ENCODE peak calls at places on chromosome 9, in seven cellular contexts. R is GM10248; Z is posterior cingulate gyrus; C is left ventricle myocardium inferior; L is fibroblast of the aortic adventitia; N is upper lobe of left lung; G is stimulated activated CD4-positive, alpha-beta T cell treated with anti-CD3 and anti-CD28 coated beads, TNF-alpha, amount 100 ng/mL, for 24 hours. V is an unnamed sample.

GRCh38 chr9:119159386-119159785 is 209.8 kb downstream of the BRINP1 start:
- DNase-seq in R (no peak), Z (no peak), C (no peak), L (no peak), N (no peak), G (no peak), V (no peak)

GRCh38 chr9:32825203-32825602 is 41.9 kb downstream of the TMEM215 start:
- DNase-seq in R (no peak), Z (no peak), C (no peak), L (no peak), N (no peak), G (no peak), V (no peak)

GRCh38 chr9:69432623-69433022 is 107.6 kb downstream of the ENTREP1 start:
- DNase-seq in R (no peak), Z (no peak), C (no peak), L (no peak), N (no peak), G (no peak), V (no peak)

GRCh38 chr9:132144708-132145365 is 17.0 kb upstream of the NTNG2 start:
- DNase-seq in R (no peak), Z (no peak), C (no peak), L (peak), N (no peak), G (no peak), V (no peak)

GRCh38 chr9:126860757-126861466 is 473 bp downstream of the ZBTB34 start:
- DNase-seq in R (peak), Z (no peak), C (no peak), L (no peak), N (no peak), G (no peak), V (no peak)

GRCh38 chr9:137453643-137454081 is 5.5 kb downstream of the NSMF start:
- DNase-seq in R (peak), Z (peak), C (peak), L (peak), N (peak), G (no peak), V (no peak)

GRCh38 chr9:76996700-76997099 is 22.8 kb upstream of the FOXB2 start:
- DNase-seq in R (peak), Z (no peak), C (peak), L (peak), N (no peak), G (no peak), V (peak)

GRCh38 chr9:72149231-72149975 is at the start of gene GDA:
- DNase-seq in R (peak), Z (peak), C (no peak), L (no peak), N (peak), G (no peak), V (no peak)

GRCh38 chr9:127898433-127899199 is 787 bp downstream of the ST6GALNAC6 start:
- DNase-seq in R (peak), Z (no peak), C (no peak), L (peak), N (peak), G (no peak), V (peak)